ENCODE peak calls at places on chromosomes 6 and 20, in ten cellular contexts. N, P, D, J, Q, R, I, S, U and A are unnamed samples.

GRCh38 chr20:10185741-10186558 is 32.7 kb upstream of the SNAP25 start:
- DNase-seq in N (peak; percentile 5), P (no peak), I (no peak), S (no peak), Q (no peak), J (no peak), U (no peak), D (no peak), R (peak; percentile 79), A (no peak)

GRCh38 chr6:31689249-31690110 is 8.6 kb upstream of the LY6G5C start:
- DNase-seq in J (no peak), U (no peak), D (no peak), I (no peak), N (no peak), R (no peak), S (no peak), P (peak; percentile 42), Q (no peak), A (no peak)

GRCh38 chr6:7532232-7532631 is 9.2 kb upstream of the DSP start:
- DNase-seq in S (no peak), Q (no peak), J (no peak), N (no peak), D (no peak), U (no peak), P (no peak), I (no peak), R (peak; percentile 62), A (no peak)

GRCh38 chr6:159701413-159701999 is 8.5 kb upstream of the SOD2 start:
- DNase-seq in P (no peak), J (peak; percentile 86), Q (no peak), S (no peak), R (no peak), N (peak; percentile 86), I (peak; percentile 65), U (no peak), D (no peak), A (peak; percentile 95)

GRCh38 chr6:49490633-49491032 is 9.1 kb upstream of the GLYATL3 start:
- DNase-seq in P (no peak), J (no peak), U (no peak), I (no peak), S (no peak), R (no peak), Q (no peak), D (no peak), N (no peak), A (no peak)

GRCh38 chr6:137291441-137291840 is 72.3 kb upstream of the IFNGR1 start:
- DNase-seq in Q (no peak), D (no peak), P (no peak), I (no peak), R (peak; percentile 72), S (no peak), N (peak; percentile 59), J (peak; percentile 47), U (no peak), A (no peak)

GRCh38 chr6:7647504-7647903 is 57.5 kb downstream of the SNRNP48 start:
- DNase-seq in N (no peak), S (no peak), U (no peak), Q (no peak), J (no peak), D (no peak), P (no peak), R (no peak), I (no peak), A (no peak)

GRCh38 chr6:169700296-169700695 is 1.5 kb downstream of the WDR27 start:
- DNase-seq in S (no peak), J (peak; percentile 35), U (no peak), P (no peak), R (no peak), N (no peak), D (no peak), Q (no peak), I (no peak), A (no peak)

GRCh38 chr6:85436939-85437495 is 12.9 kb upstream of the NT5E start:
- DNase-seq in I (no peak), R (no peak), U (no peak), N (no peak), S (no peak), Q (no peak), D (no peak), P (no peak), J (no peak), A (no peak)

GRCh38 chr20:32743237-32744112 is at the start of gene COMMD7:
- DNase-seq in U (peak; percentile 76), R (peak; percentile 49), P (peak; percentile 41), D (peak; percentile 78), S (peak; percentile 20), J (peak; percentile 38), Q (peak; percentile 45), I (peak; percentile 19), N (no peak), A (no peak)

GRCh38 chr6:51854876-51855275 is 232.5 kb downstream of the PKHD1 start:
- DNase-seq in Q (no peak), D (no peak), J (no peak), P (peak; percentile 97), S (no peak), N (no peak), I (no peak), R (no peak), U (no peak), A (no peak)

GRCh38 chr6:71349395-71349794 is 60.8 kb downstream of the OGFRL1 start:
- DNase-seq in U (no peak), J (peak; percentile 71), D (no peak), I (no peak), S (no peak), R (no peak), N (no peak), P (no peak), Q (no peak), A (peak; percentile 28)

GRCh38 chr20:30502670-30503069 is 754.8 kb upstream of the DEFB115 start:
- DNase-seq in D (no peak), S (no peak), P (no peak), I (no peak), R (no peak), N (no peak), U (no peak), Q (no peak), J (no peak), A (no peak)

GRCh38 chr6:42316390-42316970 is 98.8 kb upstream of the MRPS10 start:
- DNase-seq in J (peak; percentile 72), N (no peak), P (peak; percentile 34), S (no peak), Q (no peak), R (peak; percentile 42), I (peak; percentile 84), D (no peak), U (no peak), A (peak; percentile 65)

GRCh38 chr6:21873562-21873961 is 280.0 kb downstream of the SOX4 start:
- DNase-seq in P (no peak), D (no peak), J (peak; percentile 85), U (no peak), R (peak; percentile 39), S (no peak), N (peak; percentile 79), I (no peak), Q (no peak), A (peak; percentile 74)

GRCh38 chr20:11431613-11432012 is 486.1 kb upstream of the BTBD3 start:
- DNase-seq in N (no peak), I (no peak), J (peak; percentile 69), Q (no peak), U (no peak), R (no peak), D (no peak), S (no peak), P (no peak), A (no peak)

GRCh38 chr20:6162239-6162638 is 39.4 kb upstream of the FERMT1 start:
- DNase-seq in J (peak; percentile 43), D (no peak), N (peak; percentile 11), R (no peak), S (no peak), P (no peak), Q (no peak), U (no peak), I (peak; percentile 59), A (no peak)